ENCODE peak calls at places on chromosomes 4 and X, in eight cellular contexts. Y, F, Q, R, M, C, G and J are unnamed samples.

GRCh38 chrX:135112096-135112729 is 8.1 kb downstream of the ETDB start:
- DNase-seq in G (peak), Y (peak), R (no peak), F (peak), Q (no peak), M (no peak), C (peak), J (no peak)

GRCh38 chr4:6674500-6675149 is 19.1 kb upstream of the S100P start:
- DNase-seq in Y (peak), M (peak), Q (no peak), G (peak), F (peak), C (no peak), R (peak), J (no peak)

GRCh38 chr4:85756938-85757337 is 282.0 kb downstream of the ARHGAP24 start:
- DNase-seq in M (no peak), F (no peak), R (no peak), C (peak), Y (no peak), Q (no peak), G (peak), J (no peak)

GRCh38 chr4:4425119-4425690 is 38.3 kb downstream of the NSG1 start:
- DNase-seq in Q (no peak), R (no peak), F (no peak), C (no peak), Y (no peak), G (peak), M (no peak), J (no peak)

GRCh38 chr4:29311231-29311630 is 1408.9 kb upstream of the PCDH7 start:
- DNase-seq in M (no peak), R (no peak), Y (no peak), C (no peak), G (peak), F (no peak), Q (no peak), J (no peak)

GRCh38 chr4:183289688-183290087 is 30.4 kb downstream of the CLDN22 start:
- DNase-seq in R (no peak), Q (no peak), M (no peak), G (no peak), F (no peak), C (no peak), Y (no peak), J (no peak)

GRCh38 chrX:19774905-19775304 is 112.5 kb downstream of the SH3KBP1 start:
- DNase-seq in R (no peak), C (no peak), G (no peak), Q (no peak), F (no peak), M (no peak), Y (no peak), J (no peak)

GRCh38 chr4:139603576-139604387 is 47.8 kb upstream of the SETD7 start:
- DNase-seq in Y (peak), M (peak), G (peak), C (peak), Q (no peak), R (no peak), F (peak), J (peak)

GRCh38 chrX:16851421-16851820 is 18.7 kb downstream of the RBBP7 start:
- DNase-seq in C (no peak), M (no peak), G (peak), Y (no peak), F (no peak), R (no peak), Q (no peak), J (no peak)

GRCh38 chrX:78496483-78496882 is 162.6 kb downstream of the RTL3 start:
- DNase-seq in R (no peak), F (no peak), M (no peak), G (no peak), Q (no peak), C (no peak), Y (no peak), J (no peak)

GRCh38 chr4:156442961-156443360 is 489.3 kb upstream of the CTSO start:
- DNase-seq in F (no peak), G (no peak), Q (no peak), R (no peak), C (no peak), Y (no peak), M (no peak), J (no peak)